ENCODE peak calls at places on chromosomes 16 and 17, in seven cellular contexts. Z, W, P, U, B, S and R are unnamed samples.
A peak's percentile ranks its signal among the peaks of the same experiment; 100 is the strongest.

GRCh38 chr16:24253192-24253591 is 2.9 kb upstream of the CACNG3 start:
- DNase-seq in W (no peak), B (no peak), S (peak; percentile 78), Z (no peak), P (peak; percentile 47), U (peak; percentile 8), R (no peak)

GRCh38 chr17:3800362-3801042 is 486 bp downstream of the ITGAE start:
- DNase-seq in Z (no peak), S (no peak), B (no peak), P (no peak), W (no peak), U (no peak), R (no peak)

GRCh38 chr17:7914771-7915610 is 1.1 kb downstream of the RNF227 start:
- DNase-seq in S (no peak), Z (no peak), B (peak; percentile 70), P (no peak), U (no peak), W (no peak), R (peak; percentile 67)

GRCh38 chr16:31094088-31094423 is 541 bp downstream of the VKORC1 start:
- DNase-seq in B (no peak), S (no peak), U (no peak), P (no peak), W (no peak), Z (no peak), R (peak; percentile 43)

GRCh38 chr16:69935278-69935711 is 15.8 kb upstream of the CLEC18A start:
- DNase-seq in B (no peak), W (no peak), Z (no peak), P (no peak), U (no peak), S (no peak), R (no peak)

GRCh38 chr16:88681084-88681680 is 5.1 kb downstream of the SNAI3 start:
- DNase-seq in Z (no peak), B (no peak), S (peak; percentile 93), W (no peak), P (peak; percentile 60), U (no peak), R (no peak)

GRCh38 chr17:43938838-43939182 is 3.5 kb downstream of the PPY start:
- DNase-seq in B (no peak), S (no peak), U (no peak), P (no peak), W (no peak), Z (no peak), R (no peak)

GRCh38 chr17:17060001-17060929 is 18.0 kb downstream of the MPRIP start:
- DNase-seq in P (no peak), Z (no peak), U (no peak), S (no peak), B (peak; percentile 20), W (no peak), R (peak; percentile 13)

GRCh38 chr16:57486858-57487834 is 853 bp upstream of the DOK4 start:
- DNase-seq in S (no peak), Z (no peak), B (no peak), U (no peak), W (no peak), P (no peak), R (no peak)

GRCh38 chr17:71917715-71918114 is 203.1 kb upstream of the SOX9 start:
- DNase-seq in W (no peak), P (no peak), B (no peak), S (no peak), Z (no peak), U (no peak), R (no peak)

GRCh38 chr17:50506298-50506697 is 1.9 kb upstream of the MYCBPAP start:
- DNase-seq in S (no peak), U (no peak), B (no peak), Z (no peak), W (no peak), P (no peak), R (no peak)

GRCh38 chr17:5531019-5531418 is 44.7 kb downstream of the MIS12 start:
- DNase-seq in S (no peak), W (no peak), U (no peak), B (no peak), Z (no peak), P (no peak), R (no peak)

GRCh38 chr17:57823469-57824401 is 26.1 kb downstream of the MRPS23 start:
- DNase-seq in Z (no peak), U (peak; percentile 41), S (no peak), P (no peak), W (no peak), B (no peak), R (no peak)

GRCh38 chr17:12990926-12991325 is 26.9 kb downstream of the ELAC2 start:
- DNase-seq in U (no peak), P (no peak), Z (no peak), W (no peak), S (no peak), B (no peak), R (no peak)

GRCh38 chr17:12987120-12987519 is 30.7 kb downstream of the ELAC2 start:
- DNase-seq in P (no peak), W (no peak), S (no peak), U (no peak), B (no peak), Z (no peak), R (no peak)

GRCh38 chr17:12993631-12994030 is 24.2 kb downstream of the ELAC2 start:
- DNase-seq in B (no peak), U (no peak), Z (no peak), S (no peak), P (no peak), W (no peak), R (no peak)

GRCh38 chr17:12992676-12993075 is 25.2 kb downstream of the ELAC2 start:
- DNase-seq in B (no peak), W (no peak), P (no peak), S (no peak), U (no peak), Z (no peak), R (no peak)

GRCh38 chr17:12990041-12990808 is 27.6 kb downstream of the ELAC2 start:
- DNase-seq in W (no peak), S (no peak), Z (no peak), U (no peak), B (no peak), P (no peak), R (no peak)
- H3K4me3 ChIP-seq in W (no peak overlapping the region), S (no peak overlapping the region), Z (no peak overlapping the region), U (no peak overlapping the region), B (no peak overlapping the region), P (no peak overlapping the region), R (no peak overlapping the region)

DNA sequence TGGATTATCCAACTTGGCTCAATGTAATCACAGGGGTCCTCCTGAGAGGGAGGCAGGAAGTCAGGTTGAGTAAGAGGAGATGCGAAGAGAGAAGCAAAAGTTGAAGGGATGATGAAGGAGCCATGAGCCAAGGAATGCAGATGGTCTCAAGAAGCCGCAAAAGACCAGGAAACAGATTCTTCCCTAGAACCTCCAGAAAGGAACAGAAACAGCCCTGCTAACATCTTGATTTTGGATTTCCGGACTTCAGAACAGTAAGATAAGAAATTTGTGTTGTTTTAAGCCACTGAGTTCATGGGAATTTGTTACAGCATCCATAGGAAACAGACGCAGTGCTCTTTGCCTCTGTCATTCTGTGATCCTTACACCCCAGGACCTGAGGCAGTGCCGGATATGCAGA is 26.8 kb downstream of the CMTR2 start:
- DNase-seq in U (no peak), Z (no peak), B (no peak), P (no peak), W (no peak), S (no peak), R (no peak)
- H3K4me3 ChIP-seq in U (no peak overlapping the region), Z (no peak overlapping the region), B (no peak overlapping the region), P (no peak overlapping the region), W (no peak overlapping the region), S (no peak overlapping the region), R (no peak overlapping the region)

GRCh38 chr17:14547556-14547955 is 246.7 kb downstream of the HS3ST3B1 start:
- DNase-seq in S (no peak), U (no peak), B (no peak), W (no peak), Z (no peak), P (no peak), R (no peak)
- H3K4me3 ChIP-seq in S (no peak overlapping the region), U (no peak overlapping the region), B (no peak overlapping the region), W (no peak overlapping the region), Z (no peak overlapping the region), P (no peak overlapping the region), R (no peak overlapping the region)

GRCh38 chr16:1533443-1533951 is at the start of gene TMEM204:
- DNase-seq in B (peak; percentile 77), U (peak; percentile 72), W (peak; percentile 71), P (no peak), Z (no peak), S (no peak), R (peak; percentile 61)
- H3K4me3 ChIP-seq in B (peak within 1 kb of the TSS; percentile 48), U (no peak within 1 kb of the TSS), W (peak within 1 kb of the TSS; percentile 41), P (no peak within 1 kb of the TSS), Z (peak within 1 kb of the TSS; percentile 64), S (no peak within 1 kb of the TSS), R (no peak within 1 kb of the TSS)

DNA sequence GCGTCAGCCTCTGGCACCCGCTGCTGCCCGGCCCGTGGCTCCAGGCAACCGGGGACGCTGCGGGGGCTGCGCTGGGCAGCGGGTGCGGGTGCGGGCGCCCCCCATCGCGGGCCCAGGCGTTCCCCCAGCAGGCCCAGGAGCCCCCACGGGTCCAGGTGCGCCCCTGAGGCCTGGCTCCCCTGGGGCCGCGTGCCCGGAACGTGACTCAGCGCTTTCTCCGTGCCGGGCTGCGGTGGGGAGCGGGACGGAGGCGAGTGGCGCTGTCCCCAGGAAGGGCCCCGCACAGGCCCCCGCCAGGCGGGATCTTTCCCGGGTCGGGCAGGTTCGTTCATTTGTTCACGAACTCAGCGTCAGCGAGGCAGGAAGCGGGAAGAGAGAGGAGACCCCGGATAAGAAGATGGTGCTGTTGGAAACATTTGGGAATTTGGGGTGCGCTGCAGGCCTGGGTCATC is 18.4 kb upstream of the EXOC7 start:
- DNase-seq in W (peak; percentile 45), S (no peak), Z (no peak), B (peak; percentile 31), U (no peak), P (no peak), R (no peak)
- H3K4me3 ChIP-seq in W (peak overlapping the region; percentile 19), S (peak overlapping the region; percentile 17), Z (peak overlapping the region; percentile 47), B (no peak overlapping the region), U (no peak overlapping the region), P (no peak overlapping the region), R (no peak overlapping the region)

GRCh38 chr16:67271446-67271845 is 7.9 kb upstream of the PLEKHG4 start:
- DNase-seq in B (no peak), S (no peak), U (no peak), Z (no peak), P (no peak), W (no peak), R (no peak)
- H3K4me3 ChIP-seq in B (no peak overlapping the region), S (no peak overlapping the region), U (no peak overlapping the region), Z (no peak overlapping the region), P (no peak overlapping the region), W (no peak overlapping the region), R (no peak overlapping the region)